ENCODE peak calls at places on chromosome 14, in four cellular contexts. Q, L, H and E are unnamed samples.

GRCh38 chr14:58809520-58809919 is 171.8 kb downstream of the DACT1 start:
- DNase-seq in Q (no peak), L (no peak), H (no peak), E (no peak)

GRCh38 chr14:51582437-51582836 is 69.3 kb upstream of the FRMD6 start:
- DNase-seq in Q (no peak), L (no peak), H (no peak), E (no peak)

GRCh38 chr14:95564060-95564459 is 29.2 kb downstream of the GLRX5 start:
- DNase-seq in Q (peak), L (peak), H (no peak), E (no peak)

GRCh38 chr14:67973415-67973814 is 153.8 kb downstream of the RAD51B start:
- DNase-seq in Q (no peak), L (no peak), H (no peak), E (no peak)

GRCh38 chr14:91277546-91278382 is 33.3 kb upstream of the GPR68 start:
- DNase-seq in Q (no peak), L (no peak), H (no peak), E (no peak)

GRCh38 chr14:100384819-100385813 is 62.0 kb downstream of the SLC25A47 start:
- DNase-seq in Q (no peak), L (peak), H (peak), E (no peak)

GRCh38 chr14:74934476-74935339 is 11.6 kb upstream of the RPS6KL1 start:
- DNase-seq in Q (no peak), L (no peak), H (no peak), E (no peak)

GRCh38 chr14:37565550-37565949 is 29.5 kb downstream of the FOXA1 start:
- DNase-seq in Q (no peak), L (no peak), H (no peak), E (no peak)

GRCh38 chr14:84237881-84238280 is 1292.1 kb upstream of the FLRT2 start:
- DNase-seq in Q (no peak), L (no peak), H (peak), E (no peak)

GRCh38 chr14:81313200-81313599 is 86.9 kb downstream of the STON2 start:
- DNase-seq in Q (no peak), L (no peak), H (no peak), E (no peak)

GRCh38 chr14:102507891-102508312 is 1.7 kb downstream of the ANKRD9 start:
- DNase-seq in Q (no peak), L (no peak), H (no peak), E (no peak)

GRCh38 chr14:91323031-91323430 is 78.5 kb upstream of the GPR68 start:
- DNase-seq in Q (no peak), L (no peak), H (no peak), E (no peak)

GRCh38 chr14:106491851-106492250 is 965.5 kb downstream of the TMEM121 start:
- DNase-seq in Q (no peak), L (no peak), H (peak), E (no peak)
- TF ChIP-seq CTCF in Q (no peak), L (peak), H (peak), E (no peak)

GRCh38 chr14:52923902-52924575 is 26.8 kb downstream of the FERMT2 start:
- DNase-seq in Q (no peak), L (no peak), H (no peak), E (no peak)
- TF ChIP-seq CTCF in Q (peak), L (no peak), H (no peak), E (no peak)

GRCh38 chr14:54503476-54503875 is 6.2 kb upstream of the CGRRF1 start:
- DNase-seq in Q (no peak), L (peak), H (peak), E (no peak)
- TF ChIP-seq CTCF in Q (no peak), L (peak), H (peak), E (peak)

GRCh38 chr14:90060312-90060964 is 1.4 kb upstream of the KCNK13 start:
- DNase-seq in Q (peak), L (peak), H (peak), E (peak)
- TF ChIP-seq CTCF in Q (no peak), L (peak), H (peak), E (peak)

GRCh38 chr14:54814076-54814475 is 88.5 kb downstream of the GCH1 start:
- DNase-seq in Q (no peak), L (no peak), H (no peak), E (no peak)
- TF ChIP-seq CTCF in Q (no peak), L (peak), H (peak), E (peak)

DNA sequence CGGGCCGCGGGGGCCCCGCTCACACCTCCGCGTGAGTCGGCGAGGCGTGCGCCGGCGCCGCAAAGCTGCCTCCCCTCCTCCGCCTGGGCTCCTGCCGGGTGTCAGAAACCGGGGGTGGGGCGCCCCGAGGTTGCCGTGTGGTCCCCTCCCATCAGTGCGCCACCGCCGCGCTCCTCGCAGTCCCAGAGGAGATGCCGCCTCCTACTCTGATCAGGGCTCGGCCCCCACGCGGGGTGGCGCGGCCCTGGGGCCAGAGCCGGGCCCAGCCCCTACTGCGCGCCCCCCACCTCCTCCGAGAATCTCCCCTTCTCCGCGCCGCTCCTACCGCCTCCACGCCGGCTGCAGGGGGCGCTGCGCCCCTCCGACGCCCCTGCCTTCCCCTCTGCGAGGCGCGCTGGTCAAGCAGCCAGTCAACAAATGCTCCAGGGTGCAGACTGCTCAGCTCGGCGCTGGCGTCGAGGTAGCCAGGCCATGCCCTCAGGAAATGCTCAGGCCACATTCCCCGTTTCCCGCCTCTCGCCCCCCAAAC is 467 bp upstream of the JAG2 start:
- DNase-seq in Q (no peak), L (no peak), H (no peak), E (no peak)
- TF ChIP-seq CTCF in Q (peak), L (peak), H (peak), E (peak)